ENCODE peak calls at places on chromosome 10, in nine cellular contexts. One of them, this sample, is unnamed.

GRCh38 chr10:106682175-106682574 is 482.3 kb downstream of the SORCS1 start:
- DNase-seq in mammary epithelial cell: no peak
- DNase-seq in cardiac fibroblast: peak
- DNase-seq in WERI-Rb-1: no peak
- DNase-seq in nephron progenitor cell: no peak
- DNase-seq in epithelial cell of esophagus: peak
- DNase-seq in AG04450: no peak
- DNase-seq in adrenal gland: no peak
- DNase-seq in psoas muscle: no peak
- DNase-seq in this sample: no peak

GRCh38 chr10:124547651-124548168 is 86.1 kb downstream of the LHPP start:
- DNase-seq in mammary epithelial cell: no peak
- DNase-seq in cardiac fibroblast: peak
- DNase-seq in WERI-Rb-1: no peak
- DNase-seq in nephron progenitor cell: no peak
- DNase-seq in epithelial cell of esophagus: no peak
- DNase-seq in AG04450: no peak
- DNase-seq in adrenal gland: no peak
- DNase-seq in psoas muscle: no peak
- DNase-seq in this sample: no peak

GRCh38 chr10:84075226-84076046 is 63.9 kb upstream of the GHITM start:
- DNase-seq in mammary epithelial cell: no peak
- DNase-seq in cardiac fibroblast: no peak
- DNase-seq in WERI-Rb-1: no peak
- DNase-seq in nephron progenitor cell: no peak
- DNase-seq in epithelial cell of esophagus: no peak
- DNase-seq in AG04450: no peak
- DNase-seq in adrenal gland: no peak
- DNase-seq in psoas muscle: peak
- DNase-seq in this sample: no peak

GRCh38 chr10:78316451-78316931 is 282.8 kb downstream of the RPS24 start:
- DNase-seq in mammary epithelial cell: no peak
- DNase-seq in cardiac fibroblast: peak
- DNase-seq in WERI-Rb-1: no peak
- DNase-seq in nephron progenitor cell: no peak
- DNase-seq in epithelial cell of esophagus: no peak
- DNase-seq in AG04450: no peak
- DNase-seq in adrenal gland: peak
- DNase-seq in psoas muscle: no peak
- DNase-seq in this sample: no peak

GRCh38 chr10:29865700-29866355 is 193.6 kb downstream of the JCAD start:
- DNase-seq in mammary epithelial cell: peak
- DNase-seq in cardiac fibroblast: no peak
- DNase-seq in WERI-Rb-1: no peak
- DNase-seq in nephron progenitor cell: no peak
- DNase-seq in epithelial cell of esophagus: peak
- DNase-seq in AG04450: no peak
- DNase-seq in adrenal gland: no peak
- DNase-seq in psoas muscle: no peak
- DNase-seq in this sample: no peak

GRCh38 chr10:74033724-74034123 is 35.8 kb downstream of the VCL start:
- DNase-seq in mammary epithelial cell: no peak
- DNase-seq in cardiac fibroblast: no peak
- DNase-seq in WERI-Rb-1: peak
- DNase-seq in nephron progenitor cell: no peak
- DNase-seq in epithelial cell of esophagus: no peak
- DNase-seq in AG04450: no peak
- DNase-seq in adrenal gland: no peak
- DNase-seq in psoas muscle: no peak
- DNase-seq in this sample: no peak

GRCh38 chr10:77180794-77181193 is 456.8 kb downstream of the KCNMA1 start:
- DNase-seq in mammary epithelial cell: peak
- DNase-seq in cardiac fibroblast: no peak
- DNase-seq in WERI-Rb-1: no peak
- DNase-seq in nephron progenitor cell: no peak
- DNase-seq in epithelial cell of esophagus: no peak
- DNase-seq in AG04450: no peak
- DNase-seq in adrenal gland: no peak
- DNase-seq in psoas muscle: no peak
- DNase-seq in this sample: no peak

GRCh38 chr10:80264081-80265056 is 25.1 kb downstream of the MAT1A start:
- DNase-seq in mammary epithelial cell: no peak
- DNase-seq in cardiac fibroblast: no peak
- DNase-seq in WERI-Rb-1: no peak
- DNase-seq in nephron progenitor cell: no peak
- DNase-seq in epithelial cell of esophagus: no peak
- DNase-seq in AG04450: no peak
- DNase-seq in adrenal gland: no peak
- DNase-seq in psoas muscle: no peak
- DNase-seq in this sample: no peak

GRCh38 chr10:60760711-60761210 is 17.5 kb upstream of the CDK1 start:
- DNase-seq in mammary epithelial cell: peak
- DNase-seq in cardiac fibroblast: no peak
- DNase-seq in WERI-Rb-1: no peak
- DNase-seq in nephron progenitor cell: no peak
- DNase-seq in epithelial cell of esophagus: peak
- DNase-seq in AG04450: no peak
- DNase-seq in adrenal gland: no peak
- DNase-seq in psoas muscle: no peak
- DNase-seq in this sample: no peak

GRCh38 chr10:10677479-10677878 is 340.2 kb upstream of the CELF2 start:
- DNase-seq in mammary epithelial cell: peak
- DNase-seq in cardiac fibroblast: peak
- DNase-seq in WERI-Rb-1: peak
- DNase-seq in nephron progenitor cell: peak
- DNase-seq in epithelial cell of esophagus: peak
- DNase-seq in AG04450: peak
- DNase-seq in adrenal gland: peak
- DNase-seq in psoas muscle: peak
- DNase-seq in this sample: no peak

DNA sequence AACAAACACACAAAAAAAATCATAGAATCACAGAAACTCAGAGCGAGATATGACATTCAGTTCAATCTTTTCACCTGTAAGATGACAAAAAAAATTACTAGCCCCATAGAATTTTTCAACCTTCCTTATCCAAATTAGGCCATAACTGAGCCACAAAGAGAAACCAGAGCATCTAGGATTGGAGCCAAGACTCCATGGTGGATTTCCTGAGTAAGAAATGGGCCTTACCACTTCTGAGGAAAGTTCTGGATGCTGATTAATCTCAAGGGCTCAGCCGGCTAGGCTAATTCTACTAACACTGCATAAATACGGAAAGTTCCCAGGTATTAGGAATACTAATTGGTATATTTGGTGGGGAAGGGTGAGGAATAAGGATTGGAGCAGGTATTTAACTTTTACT is 16.8 kb downstream of the LIPM start:
- DNase-seq in mammary epithelial cell: no peak
- DNase-seq in cardiac fibroblast: peak
- DNase-seq in WERI-Rb-1: no peak
- DNase-seq in nephron progenitor cell: no peak
- DNase-seq in epithelial cell of esophagus: no peak
- DNase-seq in AG04450: no peak
- DNase-seq in adrenal gland: no peak
- DNase-seq in psoas muscle: no peak
- DNase-seq in this sample: no peak
- TF ChIP-seq CTCF in mammary epithelial cell: no peak
- TF ChIP-seq CTCF in cardiac fibroblast: no peak
- TF ChIP-seq CTCF in WERI-Rb-1: no peak
- TF ChIP-seq CTCF in nephron progenitor cell: no peak
- TF ChIP-seq CTCF in epithelial cell of esophagus: no peak
- TF ChIP-seq CTCF in AG04450: no peak
- TF ChIP-seq CTCF in adrenal gland: no peak
- TF ChIP-seq CTCF in psoas muscle: no peak
- TF ChIP-seq CTCF in this sample: no peak

DNA sequence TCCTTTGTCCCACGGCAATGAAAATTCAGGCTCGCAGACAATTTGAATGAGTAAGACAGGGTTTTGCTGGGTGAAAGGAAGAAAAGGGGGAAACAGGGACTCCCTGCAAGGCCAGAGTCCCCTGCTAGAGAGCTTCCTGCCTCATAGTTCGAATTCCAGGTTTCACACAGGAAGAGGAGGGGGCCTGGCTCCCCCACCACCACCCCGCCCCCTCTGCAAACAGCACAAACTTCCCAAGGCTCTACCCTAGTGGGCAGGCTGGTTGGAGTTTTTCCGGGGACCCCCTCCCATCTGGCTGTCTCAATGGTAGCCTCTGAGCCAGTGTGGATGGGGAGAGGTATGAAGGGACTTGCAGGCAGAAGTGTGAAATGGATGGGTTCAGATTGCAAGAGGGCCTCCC is 57.4 kb upstream of the NEBL start:
- DNase-seq in mammary epithelial cell: no peak
- DNase-seq in cardiac fibroblast: no peak
- DNase-seq in WERI-Rb-1: no peak
- DNase-seq in nephron progenitor cell: peak
- DNase-seq in epithelial cell of esophagus: no peak
- DNase-seq in AG04450: no peak
- DNase-seq in adrenal gland: no peak
- DNase-seq in psoas muscle: no peak
- DNase-seq in this sample: no peak
- TF ChIP-seq CTCF in mammary epithelial cell: no peak
- TF ChIP-seq CTCF in cardiac fibroblast: no peak
- TF ChIP-seq CTCF in WERI-Rb-1: no peak
- TF ChIP-seq CTCF in nephron progenitor cell: no peak
- TF ChIP-seq CTCF in epithelial cell of esophagus: no peak
- TF ChIP-seq CTCF in AG04450: no peak
- TF ChIP-seq CTCF in adrenal gland: no peak
- TF ChIP-seq CTCF in psoas muscle: no peak
- TF ChIP-seq CTCF in this sample: no peak

GRCh38 chr10:53918755-53919154 is 882.3 kb downstream of the PCDH15 start:
- DNase-seq in mammary epithelial cell: no peak
- DNase-seq in cardiac fibroblast: no peak
- DNase-seq in WERI-Rb-1: no peak
- DNase-seq in nephron progenitor cell: no peak
- DNase-seq in epithelial cell of esophagus: peak
- DNase-seq in AG04450: no peak
- DNase-seq in adrenal gland: no peak
- DNase-seq in psoas muscle: no peak
- DNase-seq in this sample: no peak
- TF ChIP-seq CTCF in mammary epithelial cell: no peak
- TF ChIP-seq CTCF in cardiac fibroblast: no peak
- TF ChIP-seq CTCF in WERI-Rb-1: no peak
- TF ChIP-seq CTCF in nephron progenitor cell: no peak
- TF ChIP-seq CTCF in epithelial cell of esophagus: no peak
- TF ChIP-seq CTCF in AG04450: no peak
- TF ChIP-seq CTCF in adrenal gland: no peak
- TF ChIP-seq CTCF in psoas muscle: no peak
- TF ChIP-seq CTCF in this sample: no peak

DNA sequence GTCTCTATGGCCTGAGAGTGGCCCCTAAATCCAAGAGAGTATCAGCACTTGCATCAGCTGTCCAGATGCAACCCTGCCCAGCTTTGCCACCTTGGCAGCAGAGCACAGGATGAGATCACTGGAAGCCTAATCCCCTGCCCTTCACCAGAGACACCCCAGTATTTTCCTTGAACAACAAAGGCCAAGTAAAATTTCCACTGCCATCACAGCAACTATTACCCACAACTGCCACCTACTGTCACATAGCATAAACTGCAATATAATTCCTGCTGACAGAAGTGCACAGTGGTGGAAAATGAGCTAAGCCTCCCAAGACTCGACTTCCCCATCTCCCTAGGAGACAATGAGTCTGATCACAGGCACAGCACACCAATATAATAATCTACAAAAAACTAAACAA is 462.8 kb upstream of the ZWINT start:
- DNase-seq in mammary epithelial cell: peak
- DNase-seq in cardiac fibroblast: no peak
- DNase-seq in WERI-Rb-1: peak
- DNase-seq in nephron progenitor cell: no peak
- DNase-seq in epithelial cell of esophagus: peak
- DNase-seq in AG04450: no peak
- DNase-seq in adrenal gland: no peak
- DNase-seq in psoas muscle: no peak
- DNase-seq in this sample: no peak
- TF ChIP-seq CTCF in mammary epithelial cell: peak
- TF ChIP-seq CTCF in cardiac fibroblast: peak
- TF ChIP-seq CTCF in WERI-Rb-1: peak
- TF ChIP-seq CTCF in nephron progenitor cell: no peak
- TF ChIP-seq CTCF in epithelial cell of esophagus: no peak
- TF ChIP-seq CTCF in AG04450: no peak
- TF ChIP-seq CTCF in adrenal gland: peak
- TF ChIP-seq CTCF in psoas muscle: no peak
- TF ChIP-seq CTCF in this sample: peak

DNA sequence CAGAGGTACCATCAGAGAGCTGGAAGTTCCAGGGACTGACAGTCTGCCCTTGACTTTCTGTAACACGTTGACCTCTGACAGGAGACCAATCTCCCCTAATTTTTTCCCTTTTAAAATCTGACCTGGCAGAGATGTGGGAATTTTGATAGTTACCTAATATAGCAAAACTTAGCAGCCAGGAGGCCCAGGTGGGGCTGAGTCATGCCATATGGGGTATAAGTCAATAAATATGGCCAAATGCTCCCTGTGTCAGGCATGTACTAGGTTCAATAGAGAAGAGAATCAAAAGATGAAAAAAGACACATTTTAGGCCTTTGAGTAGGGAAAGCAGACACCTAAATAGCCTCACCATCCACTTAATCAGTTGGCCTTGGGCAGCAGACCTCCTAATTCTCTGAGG is 6.1 kb upstream of the GRK5 start:
- DNase-seq in mammary epithelial cell: peak
- DNase-seq in cardiac fibroblast: no peak
- DNase-seq in WERI-Rb-1: no peak
- DNase-seq in nephron progenitor cell: no peak
- DNase-seq in epithelial cell of esophagus: peak
- DNase-seq in AG04450: no peak
- DNase-seq in adrenal gland: no peak
- DNase-seq in psoas muscle: no peak
- DNase-seq in this sample: no peak
- TF ChIP-seq CTCF in mammary epithelial cell: no peak
- TF ChIP-seq CTCF in cardiac fibroblast: no peak
- TF ChIP-seq CTCF in WERI-Rb-1: no peak
- TF ChIP-seq CTCF in nephron progenitor cell: no peak
- TF ChIP-seq CTCF in epithelial cell of esophagus: no peak
- TF ChIP-seq CTCF in AG04450: no peak
- TF ChIP-seq CTCF in adrenal gland: no peak
- TF ChIP-seq CTCF in psoas muscle: no peak
- TF ChIP-seq CTCF in this sample: no peak

GRCh38 chr10:9305018-9305655 is 1250.6 kb downstream of the GATA3 start:
- DNase-seq in mammary epithelial cell: no peak
- DNase-seq in cardiac fibroblast: peak
- DNase-seq in WERI-Rb-1: no peak
- DNase-seq in nephron progenitor cell: no peak
- DNase-seq in epithelial cell of esophagus: peak
- DNase-seq in AG04450: no peak
- DNase-seq in adrenal gland: no peak
- DNase-seq in psoas muscle: no peak
- DNase-seq in this sample: no peak
- TF ChIP-seq CTCF in mammary epithelial cell: peak
- TF ChIP-seq CTCF in cardiac fibroblast: peak
- TF ChIP-seq CTCF in WERI-Rb-1: no peak
- TF ChIP-seq CTCF in nephron progenitor cell: peak
- TF ChIP-seq CTCF in epithelial cell of esophagus: peak
- TF ChIP-seq CTCF in AG04450: peak
- TF ChIP-seq CTCF in adrenal gland: peak
- TF ChIP-seq CTCF in psoas muscle: peak
- TF ChIP-seq CTCF in this sample: peak